ENCODE peak calls at places on chromosomes 4 and X, in five cellular contexts. G is A549, B is HepG2, E is K562, D is GM12878. F is an unnamed sample.

GRCh38 chr4:123939621-123940020 is 543.0 kb downstream of the SPRY1 start:
- DNase-seq in D (no peak), B (no peak), G (no peak), E (no peak), F (no peak)

GRCh38 chr4:109921384-109921808 is 8.7 kb downstream of the EGF start:
- DNase-seq in D (no peak), B (no peak), E (no peak), G (peak), F (no peak)

GRCh38 chrX:100654256-100654655 is 10.3 kb downstream of the SRPX2 start:
- DNase-seq in E (no peak), D (no peak), B (no peak), G (peak), F (no peak)

GRCh38 chrX:104137496-104137895 is 19.3 kb downstream of the SLC25A53 start:
- DNase-seq in B (no peak), E (peak), G (no peak), D (no peak), F (no peak)

GRCh38 chr4:69742596-69742995 is 17.8 kb downstream of the SULT1B1 start:
- DNase-seq in D (no peak), E (no peak), G (no peak), B (no peak), F (no peak)

GRCh38 chr4:10006604-10007435 is 14.5 kb downstream of the SLC2A9 start:
- DNase-seq in G (peak), D (peak), E (no peak), B (peak), F (no peak)

GRCh38 chrX:45850775-45851433 is 650.2 kb upstream of the DIPK2B start:
- DNase-seq in B (peak), D (no peak), G (peak), E (no peak), F (peak)

GRCh38 chrX:18424482-18425198 is 768 bp upstream of the CDKL5 start:
- DNase-seq in E (no peak), B (no peak), G (peak), D (no peak), F (peak)

GRCh38 chrX:136847874-136848273 is 32.7 kb downstream of the RBMX start:
- DNase-seq in D (no peak), G (no peak), E (no peak), B (no peak), F (no peak)

GRCh38 chr4:74608151-74608949 is 163.4 kb downstream of the AREG start:
- DNase-seq in B (no peak), G (peak), E (peak), D (no peak), F (no peak)

GRCh38 chrX:13890806-13891205 is 73.9 kb upstream of the GPM6B start:
- DNase-seq in G (no peak), D (no peak), B (no peak), E (no peak), F (no peak)

GRCh38 chr4:147969573-147969972 is 237.7 kb downstream of the ARHGAP10 start:
- DNase-seq in B (no peak), D (no peak), E (no peak), G (no peak), F (no peak)

GRCh38 chr4:184274288-184274951 is 56.7 kb upstream of the ENPP6 start:
- DNase-seq in G (no peak), E (no peak), B (no peak), D (no peak), F (no peak)

GRCh38 chr4:42865572-42866189 is 26.8 kb upstream of the GRXCR1 start:
- DNase-seq in E (peak), B (peak), G (peak), D (no peak), F (peak)

GRCh38 chr4:184448828-184449227 is 25.5 kb downstream of the IRF2 start:
- DNase-seq in G (no peak), B (no peak), E (no peak), D (no peak), F (no peak)

GRCh38 chr4:4859010-4859798 is at the start of gene MSX1:
- DNase-seq in E (peak), D (no peak), G (peak), B (peak), F (peak)

GRCh38 chr4:150769235-150769634 is 187.3 kb downstream of the MAB21L2 start:
- DNase-seq in E (no peak), G (peak), D (no peak), B (peak), F (no peak)

GRCh38 chr4:184450743-184451142 is 23.6 kb downstream of the IRF2 start:
- DNase-seq in E (no peak), B (no peak), G (no peak), D (no peak), F (no peak)

GRCh38 chrX:56974408-56974807 is 20.9 kb downstream of the SPIN3 start:
- DNase-seq in D (no peak), E (no peak), B (no peak), G (no peak), F (no peak)

GRCh38 chrX:30283456-30284200 is 25.6 kb downstream of the NR0B1 start:
- DNase-seq in D (no peak), E (peak), B (peak), G (peak), F (no peak)

GRCh38 chr4:123453006-123453685 is 56.6 kb downstream of the SPRY1 start:
- DNase-seq in G (no peak), B (no peak), E (no peak), D (no peak), F (no peak)

GRCh38 chr4:8168232-8168631 is 9.6 kb upstream of the ABLIM2 start:
- DNase-seq in D (no peak), B (no peak), G (no peak), E (peak), F (no peak)
- TF ChIP-seq CTCF in D (peak), B (no peak), G (no peak), E (peak), F (peak)

GRCh38 chr4:57127361-57127760 is 17.2 kb upstream of the IGFBP7 start:
- DNase-seq in G (no peak), E (no peak), D (no peak), B (no peak), F (no peak)

GRCh38 chr4:57124145-57124544 is 14.0 kb upstream of the IGFBP7 start:
- DNase-seq in B (no peak), D (no peak), G (no peak), E (no peak), F (no peak)

GRCh38 chr4:57119054-57119651 is 9.0 kb upstream of the IGFBP7 start:
- DNase-seq in G (no peak), D (no peak), E (no peak), B (no peak), F (no peak)

DNA sequence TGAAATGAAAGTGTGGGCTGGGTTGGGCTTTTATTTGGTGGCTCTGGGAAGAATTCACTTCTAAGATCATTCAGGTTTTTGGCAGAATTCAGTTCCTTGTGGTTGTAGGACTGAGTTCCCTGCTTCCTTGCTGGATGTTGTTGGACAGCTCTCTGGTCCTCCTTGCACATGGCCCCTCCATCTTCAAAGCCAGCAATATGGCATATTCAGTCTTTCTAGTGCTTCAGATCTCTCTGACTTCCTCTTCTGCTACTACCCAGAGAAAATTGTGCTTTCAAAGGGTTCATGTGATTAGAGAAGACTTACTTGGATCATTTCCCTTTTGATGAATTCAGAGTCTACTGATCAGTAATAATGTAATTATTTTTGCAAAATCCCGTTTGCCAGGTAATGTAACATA is 12.8 kb upstream of the IGFBP7 start:
- DNase-seq in E (no peak), B (no peak), D (no peak), G (no peak), F (no peak)
- TF ChIP-seq ESRRA in E (no peak), B (no peak), D (no peak), G (no peak), F (no peak)

DNA sequence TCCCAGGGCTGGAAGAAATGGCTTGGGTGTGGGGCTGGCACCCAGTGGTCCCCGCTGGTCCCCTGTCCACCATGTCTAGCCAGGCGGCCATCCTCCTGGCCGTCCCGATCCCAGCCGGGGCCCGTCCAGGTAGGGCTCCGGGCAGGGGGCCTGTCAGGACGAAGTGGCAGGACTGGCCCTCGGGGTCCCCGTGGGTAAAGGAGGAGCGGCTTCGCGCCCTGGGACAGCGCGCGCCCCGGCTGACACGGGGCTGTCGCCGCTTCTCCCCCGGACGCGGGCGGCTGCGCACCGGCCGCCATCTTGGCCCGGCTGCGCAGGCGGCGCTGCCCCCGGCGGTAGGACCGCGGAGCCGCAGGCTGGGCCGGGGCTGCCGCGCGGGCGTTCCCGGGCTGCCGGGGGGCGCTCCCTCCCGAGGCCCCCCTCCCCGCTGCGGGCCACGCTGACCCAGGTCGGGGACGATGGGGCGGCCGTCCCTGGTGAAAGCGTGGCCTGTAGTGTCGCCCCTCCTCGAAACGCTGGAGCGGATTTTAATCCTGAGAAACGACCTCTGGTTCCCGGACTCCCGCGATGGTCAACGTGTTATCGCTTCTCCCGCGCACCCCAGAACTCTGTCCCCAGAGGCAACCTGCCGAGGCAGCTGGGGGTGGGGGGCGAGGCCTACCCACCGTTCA is 60.4 kb upstream of the BCOR start:
- DNase-seq in D (no peak), G (peak), E (no peak), B (no peak), F (peak)
- TF ChIP-seq CTCF in D (peak), G (peak), E (no peak), B (peak), F (no peak)

GRCh38 chrX:120457766-120458180 is 11.3 kb downstream of the LAMP2 start:
- DNase-seq in E (no peak), G (no peak), D (peak), B (no peak), F (no peak)

GRCh38 chrX:120450163-120450562 is 18.9 kb downstream of the LAMP2 start:
- DNase-seq in E (no peak), B (no peak), D (no peak), G (no peak), F (no peak)

GRCh38 chrX:120456973-120457372 is 12.1 kb downstream of the LAMP2 start:
- DNase-seq in B (no peak), D (no peak), E (no peak), G (no peak), F (no peak)

GRCh38 chrX:120452131-120452530 is 17.0 kb downstream of the LAMP2 start:
- DNase-seq in B (peak), E (no peak), D (no peak), G (peak), F (peak)

GRCh38 chrX:120453985-120454384 is 15.1 kb downstream of the LAMP2 start:
- DNase-seq in G (no peak), B (no peak), E (no peak), D (no peak), F (no peak)
- TF ChIP-seq ESRRA in G (no peak), B (no peak), E (no peak), D (no peak), F (no peak)

GRCh38 chr4:157514711-157515110 is 294.2 kb downstream of the GRIA2 start:
- DNase-seq in B (peak), G (no peak), D (no peak), E (no peak), F (peak)
- TF ChIP-seq CTCF in B (peak), G (no peak), D (peak), E (no peak), F (peak)

GRCh38 chr4:128232719-128233118 is 54.9 kb downstream of the PGRMC2 start:
- DNase-seq in B (no peak), E (no peak), D (no peak), G (no peak), F (no peak)
- TF ChIP-seq ESRRA in B (no peak), E (no peak), D (no peak), G (no peak), F (no peak)

DNA sequence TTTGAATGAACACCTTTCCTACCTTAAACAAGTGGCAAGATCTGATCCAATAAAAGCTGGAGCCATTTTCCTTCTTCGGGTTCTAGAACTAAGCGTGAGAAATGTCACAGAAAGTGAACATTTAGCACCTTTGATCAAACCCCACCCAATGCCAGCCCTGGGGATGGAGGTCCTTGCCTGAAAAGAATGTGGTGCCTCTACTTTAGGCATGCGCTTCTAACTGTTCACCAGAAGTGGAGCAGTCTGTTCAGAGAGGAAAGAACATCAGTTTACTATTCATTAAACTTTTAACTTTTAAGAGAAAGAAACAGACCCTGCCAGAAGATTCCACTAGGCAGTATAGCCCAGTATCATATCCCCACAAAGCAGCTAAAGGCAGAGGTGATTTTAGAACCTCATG is 75.9 kb downstream of the INTS12 start:
- DNase-seq in G (no peak), B (no peak), D (no peak), E (no peak), F (no peak)
- TF ChIP-seq CTCF in G (no peak), B (no peak), D (peak), E (no peak), F (no peak)

DNA sequence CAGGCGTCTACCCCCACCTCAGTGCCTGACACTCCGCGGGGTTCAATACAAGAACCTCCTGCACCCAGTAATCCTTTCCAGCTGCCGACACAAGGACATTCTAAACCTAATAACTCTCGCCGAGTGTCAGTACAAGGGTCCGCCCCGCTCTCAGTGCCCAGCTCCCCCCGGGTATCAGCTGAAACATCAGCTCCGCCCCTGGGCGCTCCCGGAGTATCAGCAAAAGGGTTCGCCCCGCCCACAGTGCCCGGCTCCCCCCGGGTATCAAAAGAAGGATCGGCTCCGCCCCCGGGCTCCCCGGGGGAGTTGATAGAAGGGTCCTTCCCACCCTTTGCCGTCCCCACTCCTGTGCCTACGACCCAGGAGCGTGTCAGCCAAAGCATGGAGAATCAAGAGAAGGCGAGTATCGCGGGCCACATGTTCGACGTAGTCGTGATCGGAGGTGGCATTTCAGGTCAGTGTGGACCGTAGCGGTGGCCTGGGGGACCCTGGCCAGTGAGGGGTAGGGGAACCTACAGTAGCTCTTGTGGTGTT is at the start of gene MAOA:
- DNase-seq in G (peak), D (no peak), B (peak), E (no peak), F (peak)
- TF ChIP-seq ESRRA in G (no peak), D (no peak), B (no peak), E (no peak), F (no peak)

GRCh38 chr4:89954906-89955305 is 60.3 kb downstream of the MMRN1 start:
- DNase-seq in G (no peak), D (no peak), B (no peak), E (no peak), F (no peak)

GRCh38 chr4:89952458-89952857 is 57.8 kb downstream of the MMRN1 start:
- DNase-seq in G (no peak), D (no peak), E (no peak), B (no peak), F (no peak)

DNA sequence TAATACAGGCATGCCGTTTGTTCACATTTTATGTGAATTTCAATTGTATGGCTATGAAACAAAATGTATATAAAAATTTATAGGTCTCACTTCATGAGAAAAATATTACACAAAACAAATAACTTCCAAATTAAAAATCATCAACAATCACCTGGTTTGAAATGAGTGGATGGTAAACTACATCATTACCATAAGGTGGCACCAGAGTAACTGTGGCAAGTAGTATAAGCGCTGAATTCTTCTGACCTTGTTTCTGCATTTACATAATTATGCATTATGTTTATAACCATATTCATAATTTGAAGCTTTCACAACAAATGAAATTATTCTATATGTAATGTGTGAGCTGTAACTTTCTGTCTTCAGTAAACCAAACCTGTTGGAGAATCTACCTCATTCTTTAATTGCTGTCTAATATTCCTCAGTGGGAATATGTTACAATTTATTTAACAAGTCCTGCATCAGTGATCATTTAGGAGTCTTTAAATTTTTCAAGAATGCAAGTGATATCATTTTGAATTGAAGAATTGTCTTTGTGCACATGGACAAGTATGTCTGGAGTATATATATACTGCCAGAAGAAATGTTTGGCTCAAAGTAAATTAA is 55.2 kb downstream of the MMRN1 start:
- DNase-seq in E (no peak), B (no peak), G (no peak), D (no peak), F (no peak)
- TF ChIP-seq CTCF in E (peak), B (peak), G (peak), D (peak), F (no peak)

GRCh38 chrX:134484039-134484438 is 24.1 kb downstream of the HPRT1 start:
- DNase-seq in D (no peak), B (peak), G (peak), E (peak), F (no peak)
- TF ChIP-seq ESRRA in D (no peak), B (no peak), G (no peak), E (no peak), F (no peak)

F was measured in WTC11.